ENCODE peak calls at places on chromosomes 7 and 10, in ten cellular contexts. P is psoas muscle, K is neural progenitor cell, X is A549, H is HFFc6, G is Panc1, Y is tibial nerve, I is endothelial cell, R is MM.1S, C is GM10248. Z is an unnamed sample.

GRCh38 chr10:119025776-119026175 is 3.7 kb upstream of the NANOS1 start:
- DNase-seq in P (no peak), K (no peak), X (no peak), H (no peak), G (no peak), Y (no peak), I (no peak), R (no peak), C (no peak), Z (no peak)

GRCh38 chr10:92691591-92692084 is 1.9 kb downstream of the HHEX start:
- DNase-seq in P (peak; percentile 73), K (peak; percentile 70), X (no peak), H (no peak), G (no peak), Y (peak; percentile 35), I (peak; percentile 67), R (no peak), C (peak; percentile 43), Z (peak; percentile 64)

GRCh38 chr7:155815332-155816191 is 3.3 kb upstream of the SHH start:
- DNase-seq in P (no peak), K (peak; percentile 86), X (peak; percentile 63), H (peak; percentile 25), G (no peak), Y (no peak), I (peak; percentile 85), R (peak; percentile 72), C (peak; percentile 90), Z (peak; percentile 89)

GRCh38 chr10:13420532-13421307 is 72.6 kb upstream of the SEPHS1 start:
- DNase-seq in P (no peak), K (no peak), X (no peak), H (no peak), G (no peak), Y (no peak), I (no peak), R (peak; percentile 28), C (no peak), Z (no peak)

GRCh38 chr10:122113161-122113944 is 124.4 kb downstream of the TACC2 start:
- DNase-seq in P (peak; percentile 86), K (peak; percentile 81), X (peak; percentile 77), H (peak; percentile 77), G (no peak), Y (peak; percentile 65), I (peak; percentile 76), R (no peak), C (peak; percentile 56), Z (peak; percentile 75)

GRCh38 chr7:137151056-137151731 is 192.3 kb downstream of the PTN start:
- DNase-seq in P (no peak), K (no peak), X (no peak), H (no peak), G (no peak), Y (no peak), I (no peak), R (no peak), C (no peak), Z (no peak)

GRCh38 chr10:63671317-63671937 is 150.2 kb downstream of the REEP3 start:
- DNase-seq in P (no peak), K (no peak), X (no peak), H (peak; percentile 54), G (no peak), Y (no peak), I (no peak), R (no peak), C (no peak), Z (no peak)

GRCh38 chr10:59212399-59212798 is 36.0 kb downstream of the PHYHIPL start:
- DNase-seq in P (no peak), K (no peak), X (no peak), H (no peak), G (no peak), Y (no peak), I (no peak), R (no peak), C (no peak), Z (no peak)

GRCh38 chr10:61765176-61766087 is 102.7 kb downstream of the CABCOCO1 start:
- DNase-seq in P (no peak), K (no peak), X (no peak), H (no peak), G (no peak), Y (no peak), I (no peak), R (no peak), C (no peak), Z (no peak)

GRCh38 chr7:85475476-85475875 is 288.6 kb upstream of the SEMA3D start:
- DNase-seq in P (no peak), K (no peak), X (no peak), H (no peak), G (no peak), Y (no peak), I (no peak), R (no peak), C (no peak), Z (no peak)

GRCh38 chr7:88260700-88261099 is 40.9 kb upstream of the SRI start:
- DNase-seq in P (no peak), K (no peak), X (no peak), H (no peak), G (no peak), Y (no peak), I (no peak), R (no peak), C (no peak), Z (no peak)

GRCh38 chr7:88262562-88262961 is 42.7 kb upstream of the SRI start:
- DNase-seq in P (no peak), K (no peak), X (no peak), H (no peak), G (no peak), Y (no peak), I (no peak), R (no peak), C (no peak), Z (no peak)

GRCh38 chr7:88254721-88255120 is 34.9 kb upstream of the SRI start:
- DNase-seq in P (no peak), K (no peak), X (peak; percentile 41), H (peak; percentile 0), G (no peak), Y (no peak), I (no peak), R (no peak), C (no peak), Z (no peak)

GRCh38 chr7:88256906-88257305 is 37.1 kb upstream of the SRI start:
- DNase-seq in P (no peak), K (no peak), X (no peak), H (no peak), G (no peak), Y (no peak), I (no peak), R (no peak), C (no peak), Z (no peak)

DNA sequence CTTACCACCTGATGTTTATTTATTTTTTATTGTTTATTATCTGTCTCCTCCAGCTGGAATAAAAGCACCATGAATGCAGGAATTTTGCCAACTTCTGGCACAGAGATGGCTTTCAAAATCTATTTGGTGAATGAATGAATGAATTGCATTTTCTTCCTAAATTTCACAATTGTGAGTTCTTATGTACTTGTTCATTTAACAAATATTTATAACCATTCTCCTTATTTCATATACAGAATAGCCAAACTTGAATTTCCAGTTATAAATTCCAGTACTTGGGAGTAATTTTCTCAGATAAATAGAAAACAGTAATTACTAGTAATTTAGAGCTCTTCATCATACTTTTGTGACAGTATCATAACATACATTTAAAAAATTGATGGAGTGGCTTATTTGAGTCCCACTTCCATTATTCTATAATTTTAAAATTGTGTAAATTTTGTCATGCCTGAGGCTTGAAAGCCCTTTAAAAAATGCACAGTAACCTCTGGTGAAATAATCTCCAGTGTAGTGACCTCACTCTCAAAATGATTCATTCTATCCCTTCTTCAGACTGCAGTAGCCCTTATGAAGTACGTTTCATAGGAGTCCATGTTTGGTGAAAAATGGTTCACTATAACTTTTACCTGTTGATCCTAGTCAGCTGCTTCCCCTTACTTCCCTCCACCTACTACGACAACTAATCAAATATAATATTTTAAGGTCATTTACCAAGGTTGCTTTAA is 40.0 kb upstream of the SRI start:
- DNase-seq in P (no peak), K (no peak), X (no peak), H (no peak), G (no peak), Y (no peak), I (no peak), R (no peak), C (no peak), Z (no peak)
- TF ChIP-seq CTCF in P (no peak), K (no peak), X (no peak), H (no peak), G (no peak), Y (no peak), I (no peak), R (no peak), C (no peak), Z (no peak)

DNA sequence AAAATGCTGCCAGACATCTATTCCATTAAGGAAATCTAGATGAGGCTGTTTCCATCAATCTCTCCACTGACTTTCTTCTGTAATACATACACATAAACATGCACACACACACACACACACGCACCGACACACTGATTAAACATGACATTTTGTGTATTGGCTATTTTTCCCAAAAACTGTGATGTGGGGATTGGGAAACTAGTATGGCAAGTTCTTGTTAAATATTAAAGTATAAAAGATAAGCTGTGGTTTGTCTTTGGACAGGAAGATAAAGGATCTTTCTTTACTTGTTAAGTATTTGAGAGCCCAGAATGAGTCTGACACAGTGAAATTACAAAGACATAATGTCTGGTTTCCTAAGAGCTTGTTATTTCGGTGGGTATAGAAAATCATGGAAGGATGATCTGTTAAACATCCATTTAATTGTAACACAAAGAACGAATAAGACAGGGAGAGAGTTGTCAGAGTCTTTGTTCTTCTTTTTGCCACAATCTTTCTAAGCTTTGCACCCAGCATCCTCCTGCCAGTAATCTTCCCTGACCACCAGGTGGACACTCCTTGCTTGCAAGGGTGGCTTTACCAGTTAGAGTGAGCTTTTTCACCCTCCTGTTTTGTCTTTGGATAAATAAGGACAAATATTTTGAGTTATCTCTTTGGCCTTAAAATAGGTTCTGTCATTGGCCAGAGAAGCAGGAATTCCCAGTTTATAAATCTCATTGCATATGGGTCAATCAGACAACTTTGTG is 177.2 kb upstream of the TMEM72 start:
- DNase-seq in P (no peak), K (peak; percentile 16), X (peak; percentile 5), H (no peak), G (no peak), Y (no peak), I (no peak), R (peak; percentile 18), C (no peak), Z (no peak)
- TF ChIP-seq CTCF in P (no peak), K (peak; percentile 44), X (no peak), H (peak; percentile 74), G (no peak), Y (no peak), I (no peak), R (peak; percentile 48), C (no peak), Z (no peak)

GRCh38 chr7:38411404-38411803 is 138.0 kb upstream of the TARP start:
- DNase-seq in P (no peak), K (peak; percentile 43), X (peak; percentile 48), H (no peak), G (no peak), Y (no peak), I (peak; percentile 50), R (peak; percentile 30), C (no peak), Z (no peak)
- TF ChIP-seq CTCF in P (no peak), K (peak; percentile 53), X (no peak), H (peak; percentile 46), G (peak; percentile 46), Y (no peak), I (peak; percentile 28), R (peak; percentile 31), C (no peak), Z (no peak)

DNA sequence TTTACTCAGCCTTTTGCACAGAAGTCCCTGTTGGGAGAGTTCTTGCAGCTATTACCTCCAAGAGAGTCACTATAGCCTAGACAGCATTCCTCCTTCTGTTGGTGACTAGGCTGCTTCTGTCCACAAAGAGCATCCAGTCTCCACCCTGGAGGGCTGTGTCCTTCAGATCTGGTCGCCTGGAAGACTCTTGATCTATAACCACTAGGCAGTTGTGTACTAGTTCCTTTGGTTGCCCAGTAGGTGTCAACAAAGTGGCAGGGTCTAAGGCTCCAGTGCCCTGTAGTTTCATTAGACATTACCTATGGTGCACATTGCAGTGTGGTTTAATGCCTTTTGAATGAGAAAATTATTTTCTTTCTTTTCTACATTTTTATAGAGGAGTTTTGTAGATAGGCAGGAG is 11.3 kb upstream of the AKR1C2 start:
- DNase-seq in P (no peak), K (peak; percentile 8), X (peak; percentile 86), H (peak; percentile 16), G (no peak), Y (no peak), I (no peak), R (no peak), C (no peak), Z (no peak)
- TF ChIP-seq CTCF in P (peak; percentile 35), K (peak; percentile 15), X (peak; percentile 42), H (no peak), G (peak; percentile 29), Y (no peak), I (no peak), R (peak; percentile 5), C (no peak), Z (no peak)